ENCODE peak calls at places on chromosomes 2 and 18, in eight cellular contexts. One of them, this sample, is unnamed.

GRCh38 chr2:46306320-46306719 is 9.1 kb downstream of the EPAS1 start:
- DNase-seq in KG1: no peak
- DNase-seq in NCI-H345: peak
- DNase-seq in occipital lobe: no peak
- DNase-seq in COLO829: no peak
- DNase-seq in choroid plexus epithelial cell: peak
- DNase-seq in amniotic stem cell: no peak
- DNase-seq in GM12865: no peak
- DNase-seq in this sample: peak

GRCh38 chr2:204686415-204686814 is 141.1 kb downstream of the PARD3B start:
- DNase-seq in KG1: no peak
- DNase-seq in NCI-H345: no peak
- DNase-seq in occipital lobe: no peak
- DNase-seq in COLO829: no peak
- DNase-seq in choroid plexus epithelial cell: no peak
- DNase-seq in amniotic stem cell: no peak
- DNase-seq in GM12865: no peak
- DNase-seq in this sample: no peak

GRCh38 chr18:71784777-71785176 is 759.4 kb downstream of the CBLN2 start:
- DNase-seq in KG1: no peak
- DNase-seq in NCI-H345: no peak
- DNase-seq in occipital lobe: no peak
- DNase-seq in COLO829: peak
- DNase-seq in choroid plexus epithelial cell: peak
- DNase-seq in amniotic stem cell: no peak
- DNase-seq in GM12865: no peak
- DNase-seq in this sample: no peak

GRCh38 chr2:205646680-205647079 is 35.6 kb upstream of the NRP2 start:
- DNase-seq in KG1: no peak
- DNase-seq in NCI-H345: no peak
- DNase-seq in occipital lobe: no peak
- DNase-seq in COLO829: no peak
- DNase-seq in choroid plexus epithelial cell: no peak
- DNase-seq in amniotic stem cell: no peak
- DNase-seq in GM12865: peak
- DNase-seq in this sample: no peak

GRCh38 chr2:207870814-207871213 is 101.1 kb upstream of the FZD5 start:
- DNase-seq in KG1: no peak
- DNase-seq in NCI-H345: no peak
- DNase-seq in occipital lobe: no peak
- DNase-seq in COLO829: no peak
- DNase-seq in choroid plexus epithelial cell: no peak
- DNase-seq in amniotic stem cell: no peak
- DNase-seq in GM12865: no peak
- DNase-seq in this sample: no peak

GRCh38 chr2:174914894-174915760 is 90.1 kb downstream of the CHN1 start:
- DNase-seq in KG1: no peak
- DNase-seq in NCI-H345: peak
- DNase-seq in occipital lobe: no peak
- DNase-seq in COLO829: no peak
- DNase-seq in choroid plexus epithelial cell: peak
- DNase-seq in amniotic stem cell: no peak
- DNase-seq in GM12865: no peak
- DNase-seq in this sample: peak

GRCh38 chr2:241037498-241037897 is 39.1 kb downstream of the SNED1 start:
- DNase-seq in KG1: no peak
- DNase-seq in NCI-H345: no peak
- DNase-seq in occipital lobe: no peak
- DNase-seq in COLO829: no peak
- DNase-seq in choroid plexus epithelial cell: no peak
- DNase-seq in amniotic stem cell: no peak
- DNase-seq in GM12865: no peak
- DNase-seq in this sample: no peak

GRCh38 chr2:45264227-45265225 is 255.3 kb upstream of the SIX2 start:
- DNase-seq in KG1: no peak
- DNase-seq in NCI-H345: no peak
- DNase-seq in occipital lobe: no peak
- DNase-seq in COLO829: no peak
- DNase-seq in choroid plexus epithelial cell: peak
- DNase-seq in amniotic stem cell: no peak
- DNase-seq in GM12865: peak
- DNase-seq in this sample: no peak

GRCh38 chr18:34787931-34788532 is 77.9 kb downstream of the DTNA start:
- DNase-seq in KG1: peak
- DNase-seq in NCI-H345: peak
- DNase-seq in occipital lobe: no peak
- DNase-seq in COLO829: peak
- DNase-seq in choroid plexus epithelial cell: peak
- DNase-seq in amniotic stem cell: peak
- DNase-seq in GM12865: peak
- DNase-seq in this sample: peak

GRCh38 chr18:58796205-58796604 is 68.5 kb upstream of the ZNF532 start:
- DNase-seq in KG1: no peak
- DNase-seq in NCI-H345: no peak
- DNase-seq in occipital lobe: no peak
- DNase-seq in COLO829: no peak
- DNase-seq in choroid plexus epithelial cell: no peak
- DNase-seq in amniotic stem cell: no peak
- DNase-seq in GM12865: no peak
- DNase-seq in this sample: no peak

GRCh38 chr2:172806426-172807008 is 70.9 kb downstream of the RAPGEF4 start:
- DNase-seq in KG1: peak
- DNase-seq in NCI-H345: peak
- DNase-seq in occipital lobe: no peak
- DNase-seq in COLO829: peak
- DNase-seq in choroid plexus epithelial cell: peak
- DNase-seq in amniotic stem cell: no peak
- DNase-seq in GM12865: peak
- DNase-seq in this sample: peak

GRCh38 chr18:63365909-63366269 is 1.1 kb downstream of the KDSR start:
- DNase-seq in KG1: no peak
- DNase-seq in NCI-H345: no peak
- DNase-seq in occipital lobe: no peak
- DNase-seq in COLO829: no peak
- DNase-seq in choroid plexus epithelial cell: peak
- DNase-seq in amniotic stem cell: no peak
- DNase-seq in GM12865: peak
- DNase-seq in this sample: no peak

GRCh38 chr2:24909555-24910177 is 10.4 kb downstream of the ADCY3 start:
- DNase-seq in KG1: no peak
- DNase-seq in NCI-H345: no peak
- DNase-seq in occipital lobe: no peak
- DNase-seq in COLO829: no peak
- DNase-seq in choroid plexus epithelial cell: no peak
- DNase-seq in amniotic stem cell: no peak
- DNase-seq in GM12865: no peak
- DNase-seq in this sample: no peak

GRCh38 chr18:10270160-10270571 is 184.3 kb upstream of the APCDD1 start:
- DNase-seq in KG1: no peak
- DNase-seq in NCI-H345: no peak
- DNase-seq in occipital lobe: no peak
- DNase-seq in COLO829: peak
- DNase-seq in choroid plexus epithelial cell: peak
- DNase-seq in amniotic stem cell: no peak
- DNase-seq in GM12865: no peak
- DNase-seq in this sample: no peak

GRCh38 chr2:97740590-97741182 is 27.3 kb downstream of the ZAP70 start:
- DNase-seq in KG1: no peak
- DNase-seq in NCI-H345: peak
- DNase-seq in occipital lobe: no peak
- DNase-seq in COLO829: peak
- DNase-seq in choroid plexus epithelial cell: peak
- DNase-seq in amniotic stem cell: no peak
- DNase-seq in GM12865: peak
- DNase-seq in this sample: peak

GRCh38 chr2:36356199-36356989 is 816 bp downstream of the CRIM1 start:
- DNase-seq in KG1: no peak
- DNase-seq in NCI-H345: peak
- DNase-seq in occipital lobe: no peak
- DNase-seq in COLO829: no peak
- DNase-seq in choroid plexus epithelial cell: peak
- DNase-seq in amniotic stem cell: no peak
- DNase-seq in GM12865: peak
- DNase-seq in this sample: peak

This sample was measured in NCI-H1105 treated with DMSO at 0.1 percent for 48 hours.